ENCODE peak calls at places on chromosomes 3 and 15, in nine cellular contexts. D is heart right ventricle, L is ovary, H is psoas muscle, Z is GM12878, T is stomach, I is left ventricle myocardium inferior, V is brain microvascular endothelial cell, G is pancreas. J is an unnamed sample. For H3K36me3 and H3K27me3, the result is how much of the 10 kb centered on the place peaks cover.

GRCh38 chr15:80309769-80310384 is 57.9 kb upstream of the CTXND1 start:
- DNase-seq in L (no peak), G (no peak), D (no peak), T (no peak), H (no peak), I (no peak), Z (no peak), V (no peak), J (no peak)

GRCh38 chr3:141103503-141103902 is 52.4 kb downstream of the SPSB4 start:
- DNase-seq in L (no peak), I (peak), T (no peak), G (no peak), D (no peak), H (no peak), V (no peak), Z (no peak), J (peak)

GRCh38 chr3:68985391-68985790 is 28.1 kb downstream of the EOGT start:
- DNase-seq in V (no peak), Z (no peak), T (no peak), L (no peak), D (no peak), I (no peak), G (no peak), H (no peak), J (no peak)

GRCh38 chr15:59199775-59200465 is 6.7 kb upstream of the LDHAL6B start:
- DNase-seq in V (peak), L (no peak), G (no peak), D (no peak), I (no peak), H (no peak), Z (no peak), T (no peak), J (no peak)

GRCh38 chr15:84001037-84001436 is 234.5 kb upstream of the GOLGA6L4 start:
- DNase-seq in T (no peak), G (no peak), L (no peak), I (no peak), D (no peak), H (no peak), Z (no peak), V (no peak), J (no peak)

GRCh38 chr3:129577356-129577755 is 29.1 kb downstream of the PLXND1 start:
- DNase-seq in T (no peak), D (peak), I (peak), G (peak), L (no peak), H (peak), Z (no peak), V (no peak), J (no peak)

GRCh38 chr3:106640353-106640752 is 736.9 kb upstream of the CCDC54 start:
- DNase-seq in T (no peak), V (no peak), Z (no peak), L (no peak), I (no peak), H (no peak), D (no peak), G (no peak), J (no peak)

GRCh38 chr15:89379423-89379735 is 44.8 kb upstream of the POLG start:
- DNase-seq in V (no peak), D (no peak), L (no peak), G (no peak), I (no peak), T (no peak), H (no peak), Z (no peak), J (no peak)

GRCh38 chr3:171306631-171307030 is 153.6 kb downstream of the TNIK start:
- DNase-seq in L (no peak), V (peak), H (peak), T (peak), Z (no peak), I (peak), D (peak), G (peak), J (peak)

GRCh38 chr3:9448643-9449042 is 51.2 kb downstream of the SETD5 start:
- DNase-seq in V (no peak), L (no peak), I (no peak), Z (no peak), T (no peak), H (no peak), D (no peak), G (no peak), J (no peak)

GRCh38 chr3:12234906-12235305 is 54.0 kb upstream of the PPARG start:
- DNase-seq in V (no peak), Z (no peak), T (no peak), G (no peak), L (no peak), H (no peak), I (no peak), D (no peak), J (no peak)

GRCh38 chr3:99895706-99896441 is 78.2 kb downstream of the CMSS1 start:
- DNase-seq in T (no peak), V (peak), L (no peak), D (no peak), G (no peak), Z (no peak), I (no peak), H (no peak), J (no peak)

GRCh38 chr15:87686308-87686707 is 570.2 kb downstream of the NTRK3 start:
- DNase-seq in T (no peak), I (no peak), G (no peak), L (no peak), V (no peak), D (no peak), Z (no peak), H (no peak), J (no peak)

GRCh38 chr3:62562017-62562416 is 188.7 kb upstream of the FEZF2 start:
- DNase-seq in D (no peak), G (no peak), Z (no peak), V (peak), T (no peak), L (no peak), I (no peak), H (no peak), J (no peak)

GRCh38 chr3:102530443-102531195 is 95.8 kb downstream of the ZPLD1 start:
- DNase-seq in Z (no peak), V (peak), G (no peak), I (no peak), H (no peak), T (no peak), L (no peak), D (no peak), J (no peak)

GRCh38 chr15:64070965-64071851 is 22.4 kb downstream of the CIAO2A start:
- DNase-seq in T (peak), L (peak), G (peak), V (peak), I (no peak), H (peak), Z (no peak), D (peak), J (peak)

GRCh38 chr3:9508781-9509180 is 44.8 kb downstream of the LHFPL4 start:
- DNase-seq in D (no peak), H (no peak), Z (no peak), T (no peak), L (no peak), V (no peak), I (no peak), G (no peak), J (no peak)

GRCh38 chr3:152508705-152509104 is 240.0 kb downstream of the MBNL1 start:
- DNase-seq in G (no peak), L (no peak), I (no peak), H (no peak), D (no peak), V (no peak), T (no peak), Z (no peak), J (no peak)

GRCh38 chr3:126322181-126322967 is 34.8 kb downstream of the KLF15 start:
- DNase-seq in T (no peak), G (no peak), I (no peak), L (no peak), D (no peak), Z (no peak), V (no peak), H (no peak), J (peak)

GRCh38 chr3:104628185-104628789 is 738.4 kb upstream of the ALCAM start:
- DNase-seq in V (peak), I (no peak), L (no peak), H (no peak), D (no peak), G (no peak), Z (no peak), T (no peak), J (no peak)

DNA sequence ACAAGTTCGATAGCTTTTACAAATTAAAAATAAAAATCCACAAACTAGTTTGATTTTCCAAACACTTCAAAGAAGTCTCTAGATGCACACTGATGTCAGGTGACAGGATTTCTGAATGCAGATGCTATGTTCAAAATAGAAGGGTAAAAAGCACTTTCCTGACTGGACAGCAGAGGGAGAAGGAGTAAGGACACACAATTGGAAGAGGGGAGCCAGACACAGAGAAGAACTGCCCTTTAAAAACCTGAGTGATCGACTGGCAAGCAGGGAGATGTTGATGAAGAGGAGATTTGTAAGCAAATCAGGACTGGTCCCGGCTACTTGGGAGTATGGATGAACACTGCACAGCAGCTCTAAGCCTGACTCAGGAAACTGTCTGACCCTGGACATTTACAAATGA is 612.8 kb downstream of the MAGI1 start:
- DNase-seq in T (no peak), Z (no peak), G (no peak), H (no peak), D (no peak), I (no peak), L (no peak), V (peak), J (no peak)
- TF ChIP-seq CTCF in T (no peak), Z (no peak), G (no peak), H (peak), D (no peak), I (peak), L (no peak), V (peak), J (peak)

GRCh38 chr15:31373970-31374369 is 47.3 kb downstream of the KLF13 start:
- DNase-seq in T (no peak), Z (no peak), G (no peak), I (peak), H (no peak), L (no peak), V (no peak), D (peak), J (no peak)
- H3K36me3 ChIP-seq in T (half or more), Z (half or more), G (under half), I (under half), H (under half), L (under half), V (under half), D (under half), J (half or more)

DNA sequence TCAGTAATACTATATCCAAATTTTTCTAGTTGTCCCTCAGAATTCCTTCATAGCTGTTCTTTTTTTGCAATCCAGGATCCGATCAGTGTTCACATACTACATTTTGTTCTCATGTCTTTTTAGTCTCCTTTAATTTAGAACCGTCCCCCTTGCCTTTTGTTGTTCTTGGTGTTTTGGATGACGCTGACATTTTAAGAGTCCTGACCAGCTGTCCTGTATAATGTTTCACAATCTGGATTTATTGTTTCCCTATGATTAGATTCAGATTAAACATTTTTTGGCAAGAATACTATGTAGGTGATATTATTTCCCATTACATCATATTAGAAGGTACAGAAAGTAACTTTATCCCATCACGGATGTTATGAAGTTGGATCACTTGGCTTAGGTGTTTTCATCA is 11.4 kb downstream of the TUBGCP4 start:
- DNase-seq in G (no peak), I (no peak), D (no peak), T (no peak), V (no peak), H (no peak), L (no peak), Z (no peak), J (no peak)
- H3K27me3 ChIP-seq in G (under half), I (under half), D (under half), T (under half), V (under half), H (under half), L (under half), Z (under half), J (under half)

DNA sequence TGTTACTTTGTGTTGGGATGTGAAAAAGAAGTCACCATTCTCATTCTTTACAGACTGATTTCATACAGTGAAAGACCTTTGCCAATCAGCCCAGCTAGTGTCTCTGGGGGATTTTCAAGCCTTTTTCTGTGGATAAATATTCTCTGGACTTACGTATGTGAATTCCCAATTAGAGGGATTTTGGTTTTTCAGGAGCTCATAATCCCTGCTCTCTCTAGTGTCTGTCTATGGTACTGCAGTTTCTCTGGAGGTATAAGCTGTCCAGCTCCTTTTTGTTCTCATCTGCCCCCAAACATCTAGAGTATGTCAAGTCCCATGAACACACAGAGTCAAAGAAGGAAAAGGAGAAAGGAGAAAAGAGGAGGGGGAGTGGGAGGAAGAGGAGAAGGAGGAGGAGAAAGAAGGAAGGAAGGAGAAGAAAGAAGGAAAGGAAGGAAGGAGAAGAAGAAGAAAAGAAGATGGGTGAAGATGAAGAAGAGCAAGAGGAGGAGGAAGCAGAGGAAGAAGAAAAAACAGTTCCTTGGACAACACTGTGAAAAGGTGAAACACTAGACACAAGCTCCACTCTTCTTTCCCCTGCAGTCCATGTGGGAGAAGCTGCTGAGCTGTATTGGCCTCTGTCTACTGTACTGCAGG is 218.6 kb downstream of the GREM1 start:
- DNase-seq in T (no peak), I (no peak), V (peak), H (no peak), Z (no peak), L (no peak), D (no peak), G (no peak), J (no peak)
- TF ChIP-seq CTCF in T (no peak), I (peak), V (peak), H (no peak), Z (peak), L (no peak), D (peak), G (peak), J (peak)

DNA sequence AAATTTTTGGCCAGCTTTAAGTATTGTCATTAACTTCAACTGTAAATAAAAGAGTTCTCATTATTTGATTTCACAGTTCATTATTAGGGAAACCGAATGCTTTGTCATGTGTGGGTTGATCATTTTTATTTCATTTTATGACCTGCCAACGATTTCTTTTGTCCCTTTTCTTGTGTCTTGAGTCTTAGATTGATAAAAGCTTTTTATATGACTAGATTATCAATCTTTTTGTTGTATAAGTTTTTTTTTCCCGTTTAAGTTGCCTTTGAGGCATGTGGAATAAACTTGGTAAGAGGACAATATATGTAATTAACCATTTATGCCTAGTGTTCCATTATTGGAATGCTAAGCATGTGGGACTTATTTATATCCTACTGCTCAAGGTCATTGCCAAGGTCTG is 62.8 kb downstream of the ATP2C1 start:
- DNase-seq in D (no peak), T (no peak), H (no peak), L (no peak), G (no peak), V (no peak), I (no peak), Z (no peak), J (no peak)
- H3K36me3 ChIP-seq in D (under half), T (half or more), H (under half), L (under half), G (under half), V (under half), I (half or more), Z (under half), J (half or more)

GRCh38 chr3:14797731-14798130 is 21.0 kb upstream of the FGD5 start:
- DNase-seq in D (no peak), H (no peak), Z (no peak), V (no peak), T (no peak), G (no peak), I (no peak), L (no peak), J (no peak)

GRCh38 chr3:14801031-14801430 is 17.7 kb upstream of the FGD5 start:
- DNase-seq in D (no peak), L (no peak), T (no peak), G (no peak), Z (no peak), H (no peak), I (no peak), V (no peak), J (peak)

GRCh38 chr3:14801668-14802067 is 17.1 kb upstream of the FGD5 start:
- DNase-seq in Z (no peak), V (no peak), D (no peak), T (no peak), L (no peak), H (no peak), G (no peak), I (no peak), J (peak)

GRCh38 chr3:14798231-14798630 is 20.5 kb upstream of the FGD5 start:
- DNase-seq in L (no peak), I (no peak), G (no peak), Z (no peak), T (no peak), D (no peak), V (no peak), H (no peak), J (no peak)

GRCh38 chr3:14799146-14799545 is 19.6 kb upstream of the FGD5 start:
- DNase-seq in I (no peak), L (no peak), H (no peak), G (no peak), Z (no peak), V (no peak), D (no peak), T (no peak), J (no peak)
- H3K27me3 ChIP-seq in I (under half), L (under half), H (under half), G (under half), Z (under half), V (under half), D (under half), T (under half), J (under half)

GRCh38 chr3:167188592-167188991 is 191.5 kb downstream of the ZBBX start:
- DNase-seq in Z (no peak), V (no peak), H (no peak), I (no peak), L (no peak), D (no peak), T (no peak), G (no peak), J (no peak)

GRCh38 chr3:167187211-167187610 is 192.9 kb downstream of the ZBBX start:
- DNase-seq in T (no peak), I (no peak), G (no peak), D (no peak), Z (no peak), L (no peak), H (no peak), V (no peak), J (no peak)

DNA sequence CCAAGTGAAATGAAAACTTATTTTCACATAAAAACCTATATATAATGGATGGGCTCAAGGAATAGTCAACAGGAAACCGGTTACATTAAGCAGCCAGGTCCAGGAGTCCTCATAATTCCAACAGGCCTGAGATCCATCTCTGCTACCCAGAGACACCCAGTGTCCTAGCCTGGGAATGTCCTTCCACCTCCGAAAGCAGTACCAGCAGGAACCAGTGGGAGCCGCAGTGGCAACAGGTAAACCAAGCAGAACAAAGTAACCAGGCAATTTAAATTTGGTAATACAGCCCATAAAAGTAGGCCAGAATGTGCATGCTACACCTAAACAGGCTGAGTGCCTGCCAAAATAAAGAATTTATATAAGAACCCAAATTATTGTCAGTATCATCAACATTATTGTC is 195.6 kb downstream of the ZBBX start:
- DNase-seq in V (no peak), Z (no peak), G (no peak), H (no peak), I (no peak), T (no peak), L (no peak), D (no peak), J (no peak)
- TF ChIP-seq CTCF in V (no peak), Z (peak), G (no peak), H (no peak), I (no peak), T (no peak), L (no peak), D (no peak), J (no peak)

GRCh38 chr3:143041901-143042300 is 40.5 kb downstream of the U2SURP start:
- DNase-seq in G (no peak), T (no peak), Z (no peak), V (no peak), D (no peak), L (no peak), H (no peak), I (no peak), J (no peak)

GRCh38 chr3:143037867-143038266 is 36.5 kb downstream of the U2SURP start:
- DNase-seq in G (no peak), V (no peak), T (no peak), Z (no peak), I (no peak), D (no peak), L (no peak), H (no peak), J (no peak)

GRCh38 chr3:143035466-143036214 is 34.3 kb downstream of the U2SURP start:
- DNase-seq in I (no peak), V (no peak), L (no peak), G (no peak), D (no peak), Z (no peak), H (no peak), T (no peak), J (no peak)

GRCh38 chr3:143040264-143040879 is 39.0 kb downstream of the U2SURP start:
- DNase-seq in Z (no peak), L (no peak), V (no peak), T (no peak), G (no peak), I (no peak), H (no peak), D (no peak), J (no peak)

GRCh38 chr3:143036557-143036956 is 35.2 kb downstream of the U2SURP start:
- DNase-seq in I (no peak), L (no peak), D (no peak), Z (no peak), H (no peak), V (no peak), G (no peak), T (no peak), J (no peak)
- H3K36me3 ChIP-seq in I (half or more), L (under half), D (under half), Z (under half), H (under half), V (under half), G (under half), T (half or more), J (under half)

DNA sequence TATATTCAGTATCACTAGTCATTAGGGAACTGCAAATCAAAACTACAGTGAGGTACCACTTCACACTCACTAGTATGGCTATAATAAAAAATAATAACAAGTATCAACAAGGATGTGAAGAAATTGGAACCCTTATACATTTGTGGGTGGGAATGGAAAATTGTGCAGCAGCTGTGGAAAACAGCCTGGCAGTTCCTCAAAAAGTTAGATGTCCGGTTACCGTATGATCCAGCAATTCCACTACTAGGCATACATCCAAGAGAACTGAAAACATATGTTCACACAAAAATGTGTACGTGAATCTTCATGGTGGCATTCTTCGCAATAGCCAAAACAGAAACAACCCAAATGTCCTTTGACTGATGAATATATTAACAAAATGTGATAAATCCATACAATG is 187.8 kb upstream of the LYSMD4 start:
- DNase-seq in Z (no peak), G (no peak), T (no peak), D (no peak), I (no peak), H (no peak), V (no peak), L (no peak), J (no peak)
- H3K27me3 ChIP-seq in Z (under half), G (under half), T (under half), D (under half), I (under half), H (under half), V (under half), L (under half), J (under half)

GRCh38 chr3:120642368-120642948 is 39.6 kb downstream of the HGD start:
- DNase-seq in T (no peak), D (no peak), L (no peak), Z (no peak), G (no peak), H (no peak), V (peak), I (no peak), J (no peak)
- TF ChIP-seq CTCF in T (no peak), D (no peak), L (no peak), Z (no peak), G (no peak), H (no peak), V (peak), I (no peak), J (no peak)

J was measured in tibial artery.